ENCODE peak calls at places on chromosomes 13 and 19, in ten cellular contexts. V, X, F, D, R, E, Q, I, W and G are unnamed samples.

GRCh38 chr13:51682691-51683090 is 98.4 kb downstream of the WDFY2 start:
- DNase-seq in V (no peak), X (no peak), F (no peak), D (no peak), R (no peak), E (no peak), Q (peak; percentile 52), I (no peak), W (no peak), G (no peak)

GRCh38 chr13:36130542-36131214 is 504 bp downstream of the DCLK1 start:
- DNase-seq in V (no peak), X (peak; percentile 38), F (no peak), D (no peak), R (peak; percentile 14), E (no peak), Q (peak; percentile 20), I (peak; percentile 49), W (peak; percentile 68), G (no peak)

GRCh38 chr19:44212250-44212864 is at the start of gene ZNF227:
- DNase-seq in V (peak; percentile 91), X (peak; percentile 95), F (peak; percentile 92), D (peak; percentile 77), R (peak; percentile 97), E (peak; percentile 89), Q (peak; percentile 97), I (peak; percentile 94), W (peak; percentile 97), G (peak; percentile 86)

GRCh38 chr13:76745246-76746200 is 140.7 kb downstream of the KCTD12 start:
- DNase-seq in V (no peak), X (no peak), F (no peak), D (no peak), R (no peak), E (no peak), Q (no peak), I (no peak), W (no peak), G (no peak)

GRCh38 chr13:85413664-85414063 is 385.6 kb downstream of the SLITRK6 start:
- DNase-seq in V (no peak), X (no peak), F (no peak), D (no peak), R (no peak), E (no peak), Q (no peak), I (no peak), W (no peak), G (no peak)

GRCh38 chr19:47111081-47111589 is 2.4 kb downstream of the ZC3H4 start:
- DNase-seq in V (peak; percentile 36), X (no peak), F (no peak), D (no peak), R (no peak), E (peak; percentile 34), Q (no peak), I (peak; percentile 44), W (no peak), G (no peak)

GRCh38 chr13:107834268-107834667 is 381.1 kb downstream of the LIG4 start:
- DNase-seq in V (no peak), X (no peak), F (no peak), D (no peak), R (peak; percentile 3), E (no peak), Q (no peak), I (no peak), W (no peak), G (no peak)

GRCh38 chr19:6519289-6519688 is 11.5 kb upstream of the TNFSF9 start:
- DNase-seq in V (no peak), X (no peak), F (no peak), D (no peak), R (peak; percentile 67), E (no peak), Q (peak; percentile 90), I (no peak), W (no peak), G (no peak)

GRCh38 chr19:45340899-45341453 is 426 bp downstream of the KLC3 start:
- DNase-seq in V (no peak), X (no peak), F (no peak), D (no peak), R (no peak), E (no peak), Q (peak; percentile 7), I (no peak), W (no peak), G (no peak)

GRCh38 chr19:16106121-16106520 is 5.6 kb upstream of the RAB8A start:
- DNase-seq in V (no peak), X (no peak), F (no peak), D (no peak), R (no peak), E (no peak), Q (peak; percentile 58), I (no peak), W (no peak), G (no peak)

GRCh38 chr19:3270908-3271307 is 46.4 kb downstream of the CELF5 start:
- DNase-seq in V (peak; percentile 26), X (peak; percentile 23), F (no peak), D (no peak), R (peak; percentile 19), E (no peak), Q (peak; percentile 61), I (no peak), W (no peak), G (no peak)

GRCh38 chr13:87123987-87124784 is 547.0 kb upstream of the SLITRK5 start:
- DNase-seq in V (no peak), X (peak; percentile 19), F (peak; percentile 98), D (no peak), R (peak; percentile 99), E (no peak), Q (peak; percentile 98), I (no peak), W (no peak), G (no peak)

GRCh38 chr19:14120497-14120780 is 2.9 kb upstream of the PRKACA start:
- DNase-seq in V (no peak), X (no peak), F (no peak), D (no peak), R (no peak), E (no peak), Q (no peak), I (no peak), W (no peak), G (no peak)

GRCh38 chr13:105952233-105952767 is 583.2 kb downstream of the EFNB2 start:
- DNase-seq in V (no peak), X (no peak), F (no peak), D (no peak), R (no peak), E (no peak), Q (no peak), I (no peak), W (no peak), G (no peak)

GRCh38 chr13:105960326-105960725 is 575.1 kb downstream of the EFNB2 start:
- DNase-seq in V (no peak), X (no peak), F (no peak), D (no peak), R (no peak), E (no peak), Q (no peak), I (no peak), W (no peak), G (no peak)

GRCh38 chr13:105961438-105961837 is 574.0 kb downstream of the EFNB2 start:
- DNase-seq in V (no peak), X (no peak), F (no peak), D (no peak), R (no peak), E (no peak), Q (no peak), I (no peak), W (no peak), G (no peak)

GRCh38 chr13:105957769-105958438 is 577.6 kb downstream of the EFNB2 start:
- DNase-seq in V (no peak), X (no peak), F (no peak), D (no peak), R (no peak), E (no peak), Q (no peak), I (no peak), W (no peak), G (no peak)

DNA sequence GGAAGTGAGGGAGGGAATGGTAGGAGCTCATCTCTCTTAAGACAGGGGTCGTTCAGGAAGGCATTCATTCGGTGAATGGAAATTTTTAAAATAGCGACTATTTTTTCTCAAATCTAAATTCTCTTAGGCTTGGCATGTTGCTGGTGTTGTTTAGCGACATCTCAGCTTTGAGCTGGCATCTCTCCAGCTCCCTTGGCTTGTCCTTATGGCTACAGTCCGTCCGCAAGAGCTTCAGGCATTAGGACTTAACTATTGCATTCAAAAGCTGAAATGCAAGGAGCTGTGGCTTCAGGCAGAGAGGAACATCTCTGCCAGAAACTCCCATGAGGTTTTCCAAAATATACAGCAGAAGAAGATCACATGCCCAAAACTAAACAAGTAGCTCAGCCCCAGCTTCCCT is 578.6 kb downstream of the EFNB2 start:
- DNase-seq in V (no peak), X (no peak), F (no peak), D (no peak), R (no peak), E (no peak), Q (no peak), I (no peak), W (no peak), G (no peak)
- TF ChIP-seq CTCF in V (no peak), X (no peak), F (no peak), D (no peak), R (no peak), E (no peak), Q (no peak), I (no peak), W (no peak), G (no peak)

DNA sequence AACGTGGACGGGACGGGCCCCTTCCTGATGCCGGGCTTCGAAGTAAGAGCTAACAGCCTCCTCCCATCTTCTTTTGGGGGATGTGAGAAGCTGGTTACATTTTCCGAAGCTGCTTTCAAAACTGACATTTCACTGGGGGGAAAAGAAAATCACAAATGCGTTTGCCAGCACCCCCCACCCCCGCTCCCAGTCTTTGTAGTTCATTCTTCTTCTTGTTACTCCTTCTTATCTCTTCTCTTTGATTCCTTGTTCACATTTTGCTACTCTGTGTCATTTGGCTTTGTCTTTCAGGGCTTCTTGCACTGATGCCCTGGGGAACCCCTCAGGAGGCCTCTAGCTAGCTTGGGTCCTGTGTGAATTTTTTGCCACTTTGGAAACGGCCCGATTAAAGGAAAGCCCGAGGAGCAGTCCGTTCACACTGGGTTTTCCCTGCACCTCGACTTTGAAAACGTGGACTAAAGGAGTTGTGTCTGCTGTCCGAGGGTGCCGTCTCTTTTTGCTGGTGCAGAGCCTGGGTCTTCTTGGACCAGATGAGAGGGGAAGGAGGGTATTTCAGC is 1.3 kb downstream of the CARM1 start:
- DNase-seq in V (no peak), X (no peak), F (no peak), D (no peak), R (no peak), E (no peak), Q (no peak), I (no peak), W (no peak), G (no peak)
- H3K4me3 ChIP-seq in V (peak overlapping the region; percentile 99), X (peak overlapping the region; percentile 95), F (peak overlapping the region; percentile 84), D (peak overlapping the region; percentile 74), R (peak overlapping the region; percentile 92), E (peak overlapping the region; percentile 84), Q (peak overlapping the region; percentile 89), I (peak overlapping the region; percentile 63), W (peak overlapping the region; percentile 93), G (peak overlapping the region; percentile 78)

GRCh38 chr13:41384749-41385503 is 72.4 kb upstream of the RGCC start:
- DNase-seq in V (no peak), X (peak; percentile 20), F (no peak), D (no peak), R (peak; percentile 18), E (no peak), Q (peak; percentile 33), I (no peak), W (no peak), G (no peak)
- TF ChIP-seq CTCF in V (no peak), X (peak; percentile 49), F (peak; percentile 63), D (no peak), R (peak; percentile 41), E (peak; percentile 43), Q (peak; percentile 40), I (peak; percentile 24), W (peak; percentile 22), G (peak; percentile 40)

GRCh38 chr13:34696296-34696695 is 245.8 kb upstream of the NBEA start:
- DNase-seq in V (no peak), X (no peak), F (no peak), D (no peak), R (no peak), E (no peak), Q (no peak), I (no peak), W (no peak), G (no peak)
- H3K4me3 ChIP-seq in V (no peak overlapping the region), X (no peak overlapping the region), F (no peak overlapping the region), D (no peak overlapping the region), R (no peak overlapping the region), E (no peak overlapping the region), Q (no peak overlapping the region), I (no peak overlapping the region), W (no peak overlapping the region), G (no peak overlapping the region)